ENCODE peak calls at places on chromosomes 7 and 10, in seven cellular contexts. N, G, J, L, U, Z and Q are unnamed samples.

GRCh38 chr10:51747211-51747610 is 47.8 kb upstream of the CSTF2T start:
- DNase-seq in G (no peak), U (no peak), Z (no peak), N (no peak), J (no peak), L (no peak), Q (no peak)

GRCh38 chr7:81161459-81162075 is 242.7 kb upstream of the SEMA3C start:
- DNase-seq in N (peak), G (peak), J (no peak), Z (peak), U (peak), L (no peak), Q (no peak)

GRCh38 chr7:55253188-55253587 is 111.9 kb upstream of the LANCL2 start:
- DNase-seq in Z (no peak), N (no peak), U (no peak), G (no peak), L (no peak), J (no peak), Q (no peak)

GRCh38 chr10:49448924-49449323 is 53.0 kb upstream of the DRGX start:
- DNase-seq in U (no peak), L (no peak), J (no peak), N (no peak), G (no peak), Z (peak), Q (no peak)

GRCh38 chr7:23873306-23873705 is 163.3 kb downstream of the STK31 start:
- DNase-seq in G (no peak), U (no peak), N (no peak), L (no peak), Z (peak), J (no peak), Q (no peak)

GRCh38 chr7:153943428-153944370 is 108.5 kb upstream of the DPP6 start:
- DNase-seq in U (no peak), N (no peak), J (no peak), G (no peak), Z (no peak), L (no peak), Q (no peak)

GRCh38 chr10:132879408-132880147 is 62.8 kb downstream of the CFAP46 start:
- DNase-seq in U (no peak), L (no peak), Z (no peak), J (no peak), N (no peak), G (no peak), Q (no peak)

GRCh38 chr7:28835800-28836199 is 122.3 kb downstream of the TRIL start:
- DNase-seq in U (no peak), Z (peak), G (no peak), N (no peak), J (no peak), L (no peak), Q (no peak)

GRCh38 chr10:77974396-77975074 is 48.0 kb upstream of the DLG5 start:
- DNase-seq in L (no peak), G (no peak), U (peak), J (peak), N (no peak), Z (peak), Q (no peak)

GRCh38 chr7:95871078-95871848 is 98.9 kb downstream of the DYNC1I1 start:
- DNase-seq in U (peak), J (peak), L (peak), N (peak), G (peak), Z (peak), Q (peak)

GRCh38 chr7:132857703-132858102 is 224.2 kb downstream of the CHCHD3 start:
- DNase-seq in J (no peak), U (no peak), L (no peak), G (no peak), Z (no peak), N (no peak), Q (no peak)

GRCh38 chr7:148662646-148663045 is 36.1 kb upstream of the CUL1 start:
- DNase-seq in L (no peak), U (no peak), J (no peak), N (no peak), G (no peak), Z (peak), Q (no peak)

GRCh38 chr7:47653550-47654351 is 71.8 kb upstream of the TNS3 start:
- DNase-seq in L (no peak), G (no peak), U (no peak), N (no peak), J (no peak), Z (no peak), Q (no peak)

GRCh38 chr7:108142675-108143259 is 12.6 kb upstream of the LAMB4 start:
- DNase-seq in N (no peak), U (no peak), L (no peak), G (no peak), J (no peak), Z (no peak), Q (no peak)

GRCh38 chr10:69360485-69361302 is 56.0 kb downstream of the TACR2 start:
- DNase-seq in J (no peak), Z (peak), N (peak), G (no peak), U (no peak), L (no peak), Q (no peak)

GRCh38 chr7:93461350-93461749 is 113.2 kb downstream of the CALCR start:
- DNase-seq in Z (no peak), N (no peak), U (no peak), L (peak), G (no peak), J (no peak), Q (no peak)

GRCh38 chr7:38775503-38775902 is 133.5 kb downstream of the VPS41 start:
- DNase-seq in U (no peak), J (no peak), L (no peak), Z (no peak), N (no peak), G (no peak), Q (no peak)

GRCh38 chr10:34702093-34702952 is 112.8 kb downstream of the PARD3 start:
- DNase-seq in L (no peak), J (no peak), G (no peak), N (no peak), U (no peak), Z (peak), Q (no peak)

GRCh38 chr7:148694631-148695030 is 4.1 kb upstream of the CUL1 start:
- DNase-seq in Z (no peak), G (no peak), N (no peak), U (no peak), L (no peak), J (no peak), Q (no peak)

GRCh38 chr10:84026821-84027257 is 112.5 kb upstream of the GHITM start:
- DNase-seq in N (no peak), U (peak), Z (no peak), J (peak), L (peak), G (no peak), Q (peak)

GRCh38 chr7:18320971-18321567 is 174.5 kb upstream of the HDAC9 start:
- DNase-seq in U (peak), G (no peak), Z (peak), L (peak), N (no peak), J (no peak), Q (peak)

GRCh38 chr10:133030791-133031190 is 56.9 kb upstream of the ADGRA1 start:
- DNase-seq in Z (peak), L (no peak), U (no peak), N (no peak), G (no peak), J (no peak), Q (no peak)

GRCh38 chr10:120503695-120504094 is 46.7 kb downstream of the PLPP4 start:
- DNase-seq in U (no peak), Z (no peak), G (no peak), N (no peak), L (no peak), J (no peak), Q (no peak)

GRCh38 chr7:5526190-5527037 is 102.8 kb upstream of the TNRC18 start:
- DNase-seq in N (no peak), Z (peak), G (no peak), L (peak), U (no peak), J (peak), Q (no peak)

GRCh38 chr7:80014507-80014906 is 120.1 kb upstream of the GNAI1 start:
- DNase-seq in Z (peak), L (no peak), N (no peak), U (no peak), J (no peak), G (no peak), Q (no peak)

GRCh38 chr7:127437772-127438330 is 45.3 kb upstream of the ZNF800 start:
- DNase-seq in U (no peak), N (no peak), J (no peak), Z (peak), L (no peak), G (peak), Q (no peak)

GRCh38 chr7:128454808-128455555 is 696 bp upstream of the HILPDA start:
- DNase-seq in N (no peak), J (no peak), G (no peak), U (peak), Z (no peak), L (peak), Q (no peak)

GRCh38 chr10:67851229-67851628 is 13.2 kb upstream of the DNAJC12 start:
- DNase-seq in J (no peak), G (no peak), U (no peak), L (no peak), Z (no peak), N (no peak), Q (no peak)

GRCh38 chr10:118310822-118311221 is 31.3 kb downstream of the FAM204A start:
- DNase-seq in J (no peak), Z (no peak), N (no peak), U (no peak), L (no peak), G (no peak), Q (no peak)

GRCh38 chr7:37927739-37928444 is 7.5 kb downstream of the EPDR1 start:
- DNase-seq in G (no peak), L (no peak), U (no peak), J (no peak), Z (no peak), N (no peak), Q (no peak)

GRCh38 chr7:38462819-38463218 is 168.4 kb downstream of the AMPH start:
- DNase-seq in U (no peak), Z (no peak), J (no peak), L (no peak), N (no peak), G (no peak), Q (no peak)

DNA sequence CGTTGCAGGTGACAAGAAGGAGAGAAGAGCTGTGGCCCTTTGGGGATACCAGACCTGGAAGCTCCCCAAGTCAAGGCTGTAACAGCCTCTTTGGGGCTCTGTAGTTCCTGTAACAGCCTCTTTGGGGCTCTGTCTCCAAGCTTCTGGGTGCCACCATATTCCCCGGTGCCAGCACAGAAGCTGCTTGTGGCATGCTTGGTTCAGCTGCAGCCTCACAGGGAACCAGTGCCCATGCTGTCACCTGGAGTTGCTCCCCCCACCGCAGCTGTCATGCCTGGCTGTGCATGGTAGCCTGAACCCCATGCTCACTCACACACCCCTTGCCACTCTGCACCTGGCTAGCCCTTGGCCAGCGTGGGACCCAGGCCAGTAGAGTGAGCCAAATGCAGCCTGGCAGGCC is 109.1 kb downstream of the ELAPOR2 start:
- DNase-seq in U (no peak), J (no peak), G (no peak), Z (no peak), L (peak), N (no peak), Q (no peak)
- TF ChIP-seq CTCF in U (peak), J (no peak), G (no peak), Z (no peak), L (no peak), N (no peak), Q (peak)

GRCh38 chr10:100743626-100744135 is 1.7 kb upstream of the PAX2 start:
- DNase-seq in G (no peak), N (no peak), J (peak), L (peak), Z (peak), U (peak), Q (peak)
- TF ChIP-seq CTCF in G (peak), N (peak), J (peak), L (peak), Z (peak), U (peak), Q (peak)

DNA sequence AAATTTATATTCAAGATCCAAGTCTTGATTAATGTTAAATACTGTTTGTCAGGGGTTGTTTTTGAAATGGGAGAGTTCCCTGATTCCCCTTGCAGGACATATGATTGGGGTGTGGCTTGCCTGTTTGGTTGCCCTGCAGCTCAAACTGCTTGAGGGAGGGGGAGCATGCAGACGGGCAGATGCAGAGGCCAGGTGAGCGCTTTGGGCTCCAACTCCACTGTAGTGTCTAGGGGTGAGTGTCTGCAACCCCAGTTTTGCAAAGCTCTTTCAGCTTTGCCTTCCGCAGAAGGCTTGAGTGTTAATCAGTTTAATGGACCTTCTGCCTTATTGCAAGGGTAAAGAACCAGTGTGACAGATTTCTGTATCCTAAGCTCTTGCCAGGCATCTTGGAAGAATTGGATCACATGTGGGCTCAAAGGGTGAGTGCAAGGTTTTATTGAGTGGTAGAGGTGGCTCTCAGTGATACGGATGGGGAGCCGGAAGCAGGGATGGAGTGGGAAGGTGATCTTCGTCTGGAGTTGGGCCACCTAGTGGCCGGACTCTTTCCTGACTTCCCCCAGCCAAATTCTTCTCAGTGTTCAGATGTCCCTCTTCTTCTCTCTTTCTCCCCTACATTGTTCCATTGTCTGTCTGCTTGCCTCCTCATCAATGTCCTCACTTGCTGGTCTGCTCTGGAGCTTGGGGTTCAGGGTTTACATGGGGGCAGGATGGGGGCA is 479.7 kb downstream of the ATRNL1 start:
- DNase-seq in L (no peak), J (no peak), N (no peak), G (no peak), U (no peak), Z (peak), Q (no peak)
- TF ChIP-seq CTCF in L (no peak), J (no peak), N (no peak), G (peak), U (no peak), Z (peak), Q (peak)

DNA sequence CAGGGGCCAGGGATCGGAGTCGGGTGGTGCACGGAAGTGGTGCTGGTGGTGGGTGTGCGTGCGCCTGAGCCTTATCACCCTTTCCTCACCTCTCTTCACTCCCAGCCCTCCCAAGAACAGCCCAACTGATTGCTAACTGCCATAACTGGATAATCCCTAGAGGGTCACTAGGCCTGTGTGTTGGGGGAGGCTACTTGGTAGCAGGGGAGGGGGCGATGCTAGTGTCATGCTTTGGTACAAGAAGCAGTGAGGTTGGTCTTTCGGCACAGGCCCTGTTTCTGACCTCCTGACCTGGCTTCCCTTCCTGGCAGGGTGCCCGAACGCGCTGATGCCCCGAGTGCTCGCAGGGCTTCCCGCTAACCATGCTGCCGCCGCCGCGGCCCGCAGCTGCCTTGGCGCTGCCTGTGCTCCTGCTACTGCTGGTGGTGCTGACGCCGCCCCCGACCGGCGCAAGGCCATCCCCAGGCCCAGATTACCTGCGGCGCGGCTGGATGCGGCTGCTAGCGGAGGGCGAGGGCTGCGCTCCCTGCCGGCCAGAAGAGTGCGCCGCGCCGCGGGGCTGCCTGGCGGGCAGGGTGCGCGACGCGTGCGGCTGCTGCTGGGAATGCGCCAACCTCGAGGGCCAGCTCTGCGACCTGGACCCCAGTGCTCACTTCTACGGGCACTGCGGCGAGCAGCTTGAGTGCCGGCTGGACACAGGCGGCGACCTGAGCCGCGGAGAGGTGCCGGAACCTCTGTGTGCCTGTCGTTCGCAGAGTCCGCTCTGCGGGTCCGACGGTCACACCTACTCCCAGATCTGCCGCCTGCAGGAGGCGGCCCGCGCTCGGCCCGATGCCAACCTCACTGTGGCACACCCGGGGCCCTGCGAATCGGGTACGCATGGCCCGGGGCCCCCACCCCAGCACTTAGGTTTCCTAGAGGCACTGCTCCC is 707 bp downstream of the KAZALD1 start:
- DNase-seq in Z (no peak), G (no peak), L (peak), N (peak), J (peak), U (peak), Q (peak)
- TF ChIP-seq CTCF in Z (peak), G (peak), L (peak), N (peak), J (peak), U (peak), Q (peak)

GRCh38 chr10:129756912-129757861 is 206.9 kb downstream of the EBF3 start:
- DNase-seq in U (no peak), G (peak), Z (peak), J (no peak), L (no peak), N (peak), Q (no peak)

GRCh38 chr10:129758180-129758579 is 205.9 kb downstream of the EBF3 start:
- DNase-seq in N (no peak), U (no peak), Z (no peak), G (no peak), J (no peak), L (no peak), Q (no peak)

GRCh38 chr10:129755075-129756020 is 208.7 kb downstream of the EBF3 start:
- DNase-seq in G (no peak), N (no peak), L (no peak), Z (no peak), J (no peak), U (no peak), Q (no peak)

GRCh38 chr10:129758591-129759021 is 205.5 kb downstream of the EBF3 start:
- DNase-seq in L (no peak), N (no peak), Z (no peak), U (no peak), J (no peak), G (no peak), Q (no peak)

DNA sequence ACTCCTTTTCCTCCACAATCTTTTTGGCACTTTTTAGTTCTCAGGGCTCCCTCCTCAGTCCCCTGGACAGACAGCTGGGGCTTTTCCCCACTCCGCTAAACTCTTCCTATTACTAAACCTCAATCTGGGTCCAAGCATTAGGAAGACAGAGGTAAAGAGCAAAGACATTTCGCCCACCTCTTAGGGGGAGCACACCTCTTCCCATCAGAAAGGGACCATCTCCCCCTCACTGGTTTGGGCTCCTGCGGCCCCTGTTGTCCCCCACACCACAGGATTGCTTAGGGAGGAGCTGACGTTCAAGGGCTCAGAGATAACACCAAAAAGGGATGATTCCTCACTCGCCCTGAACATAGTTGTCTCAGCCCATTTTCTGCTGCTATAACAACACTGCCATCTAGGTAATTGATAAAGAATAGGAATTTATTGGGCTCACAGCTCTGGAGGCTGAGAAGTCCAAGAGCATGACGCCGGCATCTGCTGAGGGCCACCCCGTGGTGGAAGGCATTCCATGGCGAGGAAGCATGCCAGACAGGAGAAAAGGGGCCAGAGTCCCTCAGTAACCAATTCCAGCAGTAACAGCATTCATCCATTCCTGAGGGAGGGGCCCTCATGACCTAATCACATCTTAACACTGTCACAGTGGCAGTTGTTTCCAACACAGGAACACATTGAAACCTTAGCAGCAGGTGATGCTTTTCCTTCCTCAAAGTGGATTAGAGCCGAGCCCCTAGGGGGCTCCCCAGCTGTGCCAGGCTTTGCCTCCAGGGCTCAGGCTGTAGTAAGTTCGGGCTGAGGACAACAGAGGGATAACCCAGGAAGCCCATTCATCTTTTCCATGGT is 209.6 kb downstream of the EBF3 start:
- DNase-seq in U (no peak), G (no peak), L (no peak), J (no peak), N (no peak), Z (no peak), Q (no peak)
- TF ChIP-seq CTCF in U (no peak), G (no peak), L (no peak), J (no peak), N (no peak), Z (no peak), Q (no peak)

DNA sequence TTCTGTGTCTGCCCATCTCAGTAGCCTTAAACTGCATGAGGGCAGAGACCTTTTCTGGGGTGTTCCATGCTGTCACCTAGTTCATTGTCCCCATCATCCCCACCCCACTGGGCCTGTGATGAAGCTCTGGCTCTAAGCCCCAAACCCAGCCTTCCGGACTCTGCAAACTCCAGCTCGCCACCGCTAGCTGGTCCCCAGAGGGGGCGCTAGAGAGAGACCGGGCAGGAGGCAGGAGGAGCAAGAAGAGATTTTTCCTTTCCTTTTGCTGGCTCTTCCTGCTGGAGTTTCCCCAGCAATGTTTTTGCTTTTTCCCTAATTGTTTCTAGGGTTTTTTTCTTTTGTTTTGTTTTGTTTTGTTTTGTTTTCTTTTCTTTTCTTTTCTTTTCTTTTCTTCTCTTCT is 234.4 kb downstream of the TEX36 start:
- DNase-seq in Z (peak), L (no peak), J (no peak), U (peak), G (no peak), N (no peak), Q (no peak)
- TF ChIP-seq CTCF in Z (peak), L (peak), J (peak), U (peak), G (peak), N (no peak), Q (peak)